ENCODE peak calls at places on chromosomes 6 and 20, in nine cellular contexts. One of them, this sample, is unnamed.

GRCh38 chr20:14790771-14791517 is 453.5 kb upstream of the FLRT3 start:
- DNase-seq in tibial artery: no peak
- DNase-seq in BE2C: no peak
- DNase-seq in HFFc6: no peak
- DNase-seq in body of pancreas: no peak
- DNase-seq in fibroblast of villous mesenchyme: peak
- DNase-seq in A549: no peak
- DNase-seq in upper lobe of right lung: no peak
- DNase-seq in astrocyte of the cerebellum: peak
- DNase-seq in this sample: peak

GRCh38 chr6:127464881-127465459 is 5.8 kb upstream of the KIAA0408 start:
- DNase-seq in tibial artery: peak
- DNase-seq in HFFc6: peak
- DNase-seq in body of pancreas: peak
- DNase-seq in A549: peak
- DNase-seq in astrocyte of the cerebellum: peak
- DNase-seq in upper lobe of right lung: peak
- DNase-seq in fibroblast of villous mesenchyme: peak
- DNase-seq in BE2C: peak
- DNase-seq in this sample: peak

GRCh38 chr6:90466191-90466940 is 120.5 kb downstream of the MAP3K7 start:
- DNase-seq in HFFc6: peak
- DNase-seq in astrocyte of the cerebellum: no peak
- DNase-seq in upper lobe of right lung: no peak
- DNase-seq in A549: no peak
- DNase-seq in BE2C: no peak
- DNase-seq in fibroblast of villous mesenchyme: no peak
- DNase-seq in body of pancreas: no peak
- DNase-seq in tibial artery: no peak
- DNase-seq in this sample: no peak

GRCh38 chr20:34311118-34312023 is 8.2 kb upstream of the AHCY start:
- DNase-seq in HFFc6: no peak
- DNase-seq in astrocyte of the cerebellum: no peak
- DNase-seq in fibroblast of villous mesenchyme: no peak
- DNase-seq in upper lobe of right lung: no peak
- DNase-seq in tibial artery: no peak
- DNase-seq in A549: peak
- DNase-seq in BE2C: peak
- DNase-seq in body of pancreas: peak
- DNase-seq in this sample: no peak

GRCh38 chr6:13563009-13563408 is 11.4 kb upstream of the SIRT5 start:
- DNase-seq in A549: no peak
- DNase-seq in fibroblast of villous mesenchyme: peak
- DNase-seq in tibial artery: no peak
- DNase-seq in upper lobe of right lung: no peak
- DNase-seq in HFFc6: no peak
- DNase-seq in astrocyte of the cerebellum: no peak
- DNase-seq in body of pancreas: no peak
- DNase-seq in BE2C: no peak
- DNase-seq in this sample: no peak

GRCh38 chr6:37141291-37142046 is 28.5 kb upstream of the PIM1 start:
- DNase-seq in BE2C: no peak
- DNase-seq in tibial artery: no peak
- DNase-seq in upper lobe of right lung: no peak
- DNase-seq in body of pancreas: no peak
- DNase-seq in astrocyte of the cerebellum: peak
- DNase-seq in HFFc6: peak
- DNase-seq in A549: no peak
- DNase-seq in fibroblast of villous mesenchyme: peak
- DNase-seq in this sample: peak

GRCh38 chr6:133130863-133131262 is 110.3 kb upstream of the EYA4 start:
- DNase-seq in astrocyte of the cerebellum: peak
- DNase-seq in A549: peak
- DNase-seq in tibial artery: no peak
- DNase-seq in upper lobe of right lung: peak
- DNase-seq in BE2C: peak
- DNase-seq in fibroblast of villous mesenchyme: no peak
- DNase-seq in HFFc6: no peak
- DNase-seq in body of pancreas: peak
- DNase-seq in this sample: peak

GRCh38 chr20:62476074-62476838 is 461 bp upstream of the GATA5 start:
- DNase-seq in tibial artery: no peak
- DNase-seq in HFFc6: no peak
- DNase-seq in body of pancreas: no peak
- DNase-seq in astrocyte of the cerebellum: no peak
- DNase-seq in fibroblast of villous mesenchyme: no peak
- DNase-seq in upper lobe of right lung: no peak
- DNase-seq in BE2C: no peak
- DNase-seq in A549: peak
- DNase-seq in this sample: no peak

GRCh38 chr6:109793793-109794192 is 102.7 kb downstream of the FIG4 start:
- DNase-seq in astrocyte of the cerebellum: peak
- DNase-seq in BE2C: no peak
- DNase-seq in HFFc6: peak
- DNase-seq in body of pancreas: no peak
- DNase-seq in fibroblast of villous mesenchyme: peak
- DNase-seq in A549: peak
- DNase-seq in upper lobe of right lung: no peak
- DNase-seq in tibial artery: peak
- DNase-seq in this sample: peak

GRCh38 chr6:64012351-64013060 is 376.9 kb downstream of the PHF3 start:
- DNase-seq in astrocyte of the cerebellum: peak
- DNase-seq in upper lobe of right lung: no peak
- DNase-seq in body of pancreas: no peak
- DNase-seq in tibial artery: no peak
- DNase-seq in BE2C: peak
- DNase-seq in A549: peak
- DNase-seq in HFFc6: no peak
- DNase-seq in fibroblast of villous mesenchyme: peak
- DNase-seq in this sample: peak
- TF ChIP-seq CTCF in astrocyte of the cerebellum: peak
- TF ChIP-seq CTCF in upper lobe of right lung: peak
- TF ChIP-seq CTCF in body of pancreas: no peak
- TF ChIP-seq CTCF in tibial artery: peak
- TF ChIP-seq CTCF in BE2C: peak
- TF ChIP-seq CTCF in A549: peak
- TF ChIP-seq CTCF in HFFc6: no peak
- TF ChIP-seq CTCF in fibroblast of villous mesenchyme: peak
- TF ChIP-seq CTCF in this sample: peak

DNA sequence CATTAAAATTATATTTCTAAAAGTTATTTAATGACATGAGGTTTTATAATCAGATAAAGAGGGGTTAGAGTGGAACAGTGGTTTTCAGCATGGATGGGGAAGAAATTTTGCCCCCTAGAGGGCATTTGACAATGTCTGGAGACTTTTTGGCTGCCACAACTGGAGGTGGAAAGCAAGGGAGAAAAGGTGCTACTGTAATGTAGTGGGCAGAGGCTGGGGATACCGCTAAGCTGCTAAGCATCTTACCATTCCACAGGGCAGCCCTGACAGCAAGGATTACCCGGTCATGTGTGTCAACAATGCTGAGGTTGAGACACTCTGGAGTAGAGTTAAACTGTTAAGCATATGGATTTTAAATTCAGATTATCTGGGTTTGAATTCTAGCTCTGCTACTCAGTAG is 52.9 kb upstream of the FABP7 start:
- DNase-seq in BE2C: peak
- DNase-seq in HFFc6: peak
- DNase-seq in tibial artery: no peak
- DNase-seq in body of pancreas: no peak
- DNase-seq in A549: peak
- DNase-seq in upper lobe of right lung: no peak
- DNase-seq in fibroblast of villous mesenchyme: peak
- DNase-seq in astrocyte of the cerebellum: no peak
- DNase-seq in this sample: peak
- TF ChIP-seq CTCF in BE2C: peak
- TF ChIP-seq CTCF in HFFc6: peak
- TF ChIP-seq CTCF in tibial artery: peak
- TF ChIP-seq CTCF in body of pancreas: peak
- TF ChIP-seq CTCF in A549: peak
- TF ChIP-seq CTCF in upper lobe of right lung: peak
- TF ChIP-seq CTCF in fibroblast of villous mesenchyme: peak
- TF ChIP-seq CTCF in astrocyte of the cerebellum: peak
- TF ChIP-seq CTCF in this sample: peak

GRCh38 chr6:93789532-93789931 is 370.2 kb upstream of the EPHA7 start:
- DNase-seq in HFFc6: no peak
- DNase-seq in A549: no peak
- DNase-seq in fibroblast of villous mesenchyme: no peak
- DNase-seq in astrocyte of the cerebellum: no peak
- DNase-seq in tibial artery: no peak
- DNase-seq in body of pancreas: no peak
- DNase-seq in BE2C: no peak
- DNase-seq in upper lobe of right lung: no peak
- DNase-seq in this sample: no peak
- TF ChIP-seq CTCF in HFFc6: no peak
- TF ChIP-seq CTCF in A549: no peak
- TF ChIP-seq CTCF in fibroblast of villous mesenchyme: no peak
- TF ChIP-seq CTCF in astrocyte of the cerebellum: no peak
- TF ChIP-seq CTCF in tibial artery: no peak
- TF ChIP-seq CTCF in body of pancreas: no peak
- TF ChIP-seq CTCF in BE2C: no peak
- TF ChIP-seq CTCF in upper lobe of right lung: no peak
- TF ChIP-seq CTCF in this sample: no peak

DNA sequence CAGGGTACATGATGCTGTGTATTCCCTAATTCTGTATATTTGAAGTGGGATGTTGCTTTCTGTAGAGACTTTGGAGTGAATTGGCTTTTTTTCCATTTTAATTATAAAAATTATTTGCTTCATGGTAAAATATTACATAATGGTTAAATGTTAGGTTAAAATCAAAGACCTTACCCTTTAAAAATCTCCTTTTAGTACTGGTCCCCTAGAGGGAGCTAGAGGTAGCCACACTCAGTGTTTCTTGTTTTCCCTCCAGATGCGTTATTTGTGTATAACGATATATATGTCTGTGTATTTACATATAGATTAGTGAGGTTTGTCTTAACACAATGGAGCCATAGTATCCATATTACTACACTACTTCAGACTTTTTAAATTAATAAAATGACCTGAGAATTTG is 146.7 kb downstream of the PLCB4 start:
- DNase-seq in astrocyte of the cerebellum: no peak
- DNase-seq in body of pancreas: no peak
- DNase-seq in fibroblast of villous mesenchyme: peak
- DNase-seq in A549: peak
- DNase-seq in upper lobe of right lung: no peak
- DNase-seq in BE2C: no peak
- DNase-seq in tibial artery: no peak
- DNase-seq in HFFc6: no peak
- DNase-seq in this sample: no peak
- TF ChIP-seq CTCF in astrocyte of the cerebellum: peak
- TF ChIP-seq CTCF in body of pancreas: no peak
- TF ChIP-seq CTCF in fibroblast of villous mesenchyme: peak
- TF ChIP-seq CTCF in A549: peak
- TF ChIP-seq CTCF in upper lobe of right lung: peak
- TF ChIP-seq CTCF in BE2C: peak
- TF ChIP-seq CTCF in tibial artery: no peak
- TF ChIP-seq CTCF in HFFc6: peak
- TF ChIP-seq CTCF in this sample: peak

DNA sequence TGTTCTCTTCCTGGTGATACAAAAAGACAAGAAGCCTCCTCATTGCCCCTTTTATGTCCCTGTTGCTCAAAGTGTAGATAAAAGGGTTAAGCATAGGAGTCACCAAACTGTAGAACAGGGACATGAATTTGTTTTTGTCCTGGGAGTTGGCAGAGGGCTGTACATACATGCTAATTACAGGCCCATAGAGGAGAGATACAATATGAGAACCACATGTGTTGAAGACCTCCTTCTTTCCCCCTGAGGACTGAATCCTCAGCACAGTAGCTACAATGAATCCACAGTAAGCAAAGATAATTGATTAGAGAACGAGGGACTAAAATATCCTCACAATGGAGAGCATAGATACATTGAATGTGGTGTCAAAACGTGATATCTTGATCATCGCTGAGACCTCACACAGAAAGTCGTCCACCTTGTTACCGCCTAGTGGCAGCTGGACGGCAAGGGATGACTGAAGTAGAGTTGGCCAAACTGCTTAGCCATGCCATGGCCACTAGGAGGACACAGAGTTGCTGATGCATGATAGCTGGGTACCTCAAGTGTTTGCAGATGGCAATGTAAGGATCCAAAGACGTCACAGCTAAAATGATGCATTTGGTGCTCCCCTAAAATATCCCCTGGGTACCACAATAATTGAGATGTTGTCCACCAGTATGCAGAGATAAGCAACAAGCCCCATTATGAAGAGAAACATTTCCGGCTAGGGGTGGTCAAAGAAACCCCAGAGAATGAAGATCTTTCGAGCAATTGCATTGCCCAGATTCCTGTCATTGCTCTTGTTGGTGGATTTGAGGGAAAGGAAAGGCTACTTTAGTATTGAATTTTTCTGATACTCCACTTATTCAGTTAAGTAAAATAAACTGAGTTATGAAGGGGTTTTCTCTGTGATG is 15.0 kb downstream of the OR2B3 start:
- DNase-seq in fibroblast of villous mesenchyme: peak
- DNase-seq in body of pancreas: no peak
- DNase-seq in upper lobe of right lung: no peak
- DNase-seq in BE2C: peak
- DNase-seq in A549: peak
- DNase-seq in HFFc6: peak
- DNase-seq in tibial artery: no peak
- DNase-seq in astrocyte of the cerebellum: no peak
- DNase-seq in this sample: peak
- TF ChIP-seq CTCF in fibroblast of villous mesenchyme: peak
- TF ChIP-seq CTCF in body of pancreas: peak
- TF ChIP-seq CTCF in upper lobe of right lung: peak
- TF ChIP-seq CTCF in BE2C: peak
- TF ChIP-seq CTCF in A549: peak
- TF ChIP-seq CTCF in HFFc6: peak
- TF ChIP-seq CTCF in tibial artery: no peak
- TF ChIP-seq CTCF in astrocyte of the cerebellum: peak
- TF ChIP-seq CTCF in this sample: peak

GRCh38 chr20:41038878-41039404 is 10.3 kb downstream of the TOP1 start:
- DNase-seq in astrocyte of the cerebellum: no peak
- DNase-seq in upper lobe of right lung: no peak
- DNase-seq in BE2C: no peak
- DNase-seq in body of pancreas: no peak
- DNase-seq in HFFc6: no peak
- DNase-seq in A549: peak
- DNase-seq in fibroblast of villous mesenchyme: no peak
- DNase-seq in tibial artery: no peak
- DNase-seq in this sample: no peak
- TF ChIP-seq CTCF in astrocyte of the cerebellum: no peak
- TF ChIP-seq CTCF in upper lobe of right lung: no peak
- TF ChIP-seq CTCF in BE2C: no peak
- TF ChIP-seq CTCF in body of pancreas: no peak
- TF ChIP-seq CTCF in HFFc6: no peak
- TF ChIP-seq CTCF in A549: no peak
- TF ChIP-seq CTCF in fibroblast of villous mesenchyme: no peak
- TF ChIP-seq CTCF in tibial artery: no peak
- TF ChIP-seq CTCF in this sample: no peak